ENCODE peak calls at places on chromosome 3, in four cellular contexts. One of them, this sample, is unnamed.

GRCh38 chr3:141368062-141368924 is at the start of gene ZBTB38:
- DNase-seq in HepG2: peak; percentile 97
- DNase-seq in GM12878: no peak
- DNase-seq in K562: peak; percentile 91
- DNase-seq in this sample: peak; percentile 95

GRCh38 chr3:72492240-72492639 is 356.0 kb downstream of the SHQ1 start:
- DNase-seq in HepG2: no peak
- DNase-seq in GM12878: no peak
- DNase-seq in K562: no peak
- DNase-seq in this sample: no peak

GRCh38 chr3:34864011-34864410 is 775.3 kb upstream of the ARPP21 start:
- DNase-seq in HepG2: no peak
- DNase-seq in GM12878: no peak
- DNase-seq in K562: no peak
- DNase-seq in this sample: no peak

GRCh38 chr3:110598847-110599490 is 472.6 kb upstream of the NECTIN3 start:
- DNase-seq in HepG2: no peak
- DNase-seq in GM12878: no peak
- DNase-seq in K562: no peak
- DNase-seq in this sample: no peak

GRCh38 chr3:47841786-47842349 is 38.9 kb downstream of the DHX30 start:
- DNase-seq in HepG2: no peak
- DNase-seq in GM12878: no peak
- DNase-seq in K562: no peak
- DNase-seq in this sample: no peak

GRCh38 chr3:171323934-171324535 is 136.2 kb downstream of the TNIK start:
- DNase-seq in HepG2: no peak
- DNase-seq in GM12878: no peak
- DNase-seq in K562: no peak
- DNase-seq in this sample: no peak

GRCh38 chr3:8458235-8458634 is 43.4 kb upstream of the LMCD1 start:
- DNase-seq in HepG2: no peak
- DNase-seq in GM12878: no peak
- DNase-seq in K562: no peak
- DNase-seq in this sample: no peak

GRCh38 chr3:101902041-101902440 is 52.7 kb downstream of the NFKBIZ start:
- DNase-seq in HepG2: no peak
- DNase-seq in GM12878: no peak
- DNase-seq in K562: no peak
- DNase-seq in this sample: peak; percentile 21

GRCh38 chr3:117842086-117842485 is 1132.5 kb downstream of the TUSC7 start:
- DNase-seq in HepG2: no peak
- DNase-seq in GM12878: no peak
- DNase-seq in K562: no peak
- DNase-seq in this sample: no peak

GRCh38 chr3:105647047-105647446 is 221.8 kb downstream of the CBLB start:
- DNase-seq in HepG2: peak; percentile 39
- DNase-seq in GM12878: no peak
- DNase-seq in K562: no peak
- DNase-seq in this sample: no peak

GRCh38 chr3:115836944-115837343 is 213.6 kb downstream of the GAP43 start:
- DNase-seq in HepG2: no peak
- DNase-seq in GM12878: no peak
- DNase-seq in K562: peak; percentile 7
- DNase-seq in this sample: peak; percentile 28

GRCh38 chr3:160758929-160759577 is 3.0 kb downstream of the PPM1L start:
- DNase-seq in HepG2: no peak
- DNase-seq in GM12878: no peak
- DNase-seq in K562: no peak
- DNase-seq in this sample: no peak

GRCh38 chr3:64349531-64349930 is 124.3 kb upstream of the PRICKLE2 start:
- DNase-seq in HepG2: no peak
- DNase-seq in GM12878: no peak
- DNase-seq in K562: no peak
- DNase-seq in this sample: no peak
- TF ChIP-seq JUNB in HepG2: no peak
- TF ChIP-seq JUNB in GM12878: no peak
- TF ChIP-seq JUNB in K562: no peak
- TF ChIP-seq JUNB in this sample: no peak

GRCh38 chr3:151567477-151567876 is 106.6 kb upstream of the IGSF10 start:
- DNase-seq in HepG2: no peak
- DNase-seq in GM12878: no peak
- DNase-seq in K562: no peak
- DNase-seq in this sample: no peak
- TF ChIP-seq CHD4 in HepG2: no peak
- TF ChIP-seq CHD4 in GM12878: no peak
- TF ChIP-seq CHD4 in K562: no peak
- TF ChIP-seq CHD4 in this sample: no peak

GRCh38 chr3:138378331-138378730 is 30.0 kb downstream of the MRAS start:
- DNase-seq in HepG2: no peak
- DNase-seq in GM12878: no peak
- DNase-seq in K562: no peak
- DNase-seq in this sample: no peak

GRCh38 chr3:138381950-138382715 is 33.8 kb downstream of the MRAS start:
- DNase-seq in HepG2: peak; percentile 49
- DNase-seq in GM12878: no peak
- DNase-seq in K562: no peak
- DNase-seq in this sample: no peak

GRCh38 chr3:138383715-138384114 is 35.3 kb downstream of the MRAS start:
- DNase-seq in HepG2: no peak
- DNase-seq in GM12878: no peak
- DNase-seq in K562: no peak
- DNase-seq in this sample: no peak

GRCh38 chr3:138378990-138379389 is 30.6 kb downstream of the MRAS start:
- DNase-seq in HepG2: peak; percentile 25
- DNase-seq in GM12878: no peak
- DNase-seq in K562: no peak
- DNase-seq in this sample: no peak

DNA sequence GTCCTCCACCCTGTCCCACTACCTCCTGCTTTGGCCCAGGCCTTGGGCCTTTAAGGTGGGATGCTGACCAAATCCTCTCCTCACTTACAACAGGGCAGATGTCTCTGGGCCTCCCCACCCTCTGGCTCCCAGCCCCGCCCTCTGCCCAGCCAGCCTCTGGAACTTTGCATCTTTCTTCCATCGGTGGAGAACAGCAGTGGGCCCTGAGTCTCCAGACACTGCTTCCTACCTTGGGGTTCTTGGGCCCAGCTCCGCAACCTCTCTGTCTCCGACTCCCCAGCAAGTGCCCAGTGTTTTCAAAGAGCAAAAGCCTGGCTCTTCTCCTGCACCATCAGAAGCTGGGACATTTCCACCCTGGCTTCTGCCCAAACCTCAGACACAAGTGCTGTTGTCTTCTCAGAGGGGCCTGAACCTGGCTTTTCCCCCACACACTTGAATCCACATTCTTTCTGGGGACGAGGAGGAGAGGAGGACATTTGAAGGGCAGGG is 33.1 kb downstream of the MRAS start:
- DNase-seq in HepG2: no peak
- DNase-seq in GM12878: no peak
- DNase-seq in K562: no peak
- DNase-seq in this sample: no peak
- TF ChIP-seq RAD21 in HepG2: no peak
- TF ChIP-seq RAD21 in GM12878: no peak
- TF ChIP-seq RAD21 in K562: no peak
- TF ChIP-seq RAD21 in this sample: no peak

GRCh38 chr3:126389112-126389791 is 5.5 kb upstream of the CFAP100 start:
- DNase-seq in HepG2: peak; percentile 93
- DNase-seq in GM12878: no peak
- DNase-seq in K562: peak; percentile 69
- DNase-seq in this sample: peak; percentile 50
- TF ChIP-seq JUNB in HepG2: no peak
- TF ChIP-seq JUNB in GM12878: no peak
- TF ChIP-seq JUNB in K562: no peak
- TF ChIP-seq JUNB in this sample: no peak

DNA sequence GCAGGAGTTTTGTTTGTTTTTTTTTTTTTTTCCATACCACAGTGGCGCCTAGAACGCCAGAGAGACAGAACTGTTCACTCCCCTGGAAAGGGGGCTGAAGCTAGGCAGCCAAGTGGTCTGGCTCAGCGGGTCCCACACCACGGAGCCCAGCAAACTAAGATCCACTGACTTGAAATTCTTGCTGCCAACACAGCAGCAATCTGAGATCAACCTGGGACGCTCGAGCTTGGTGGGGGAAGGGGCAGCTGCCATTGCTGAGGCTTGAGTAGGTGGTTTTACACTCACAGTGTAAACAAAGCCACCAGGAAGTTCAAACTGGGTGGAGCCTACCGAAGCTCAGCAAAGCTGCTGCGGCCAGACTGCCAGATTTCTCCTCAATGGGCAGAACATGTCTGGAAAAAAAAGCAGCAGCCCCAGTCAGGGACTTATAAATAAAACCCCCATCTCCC is 29.8 kb downstream of the SPICE1 start:
- DNase-seq in HepG2: peak; percentile 53
- DNase-seq in GM12878: no peak
- DNase-seq in K562: no peak
- DNase-seq in this sample: no peak
- TF ChIP-seq CHD4 in HepG2: no peak
- TF ChIP-seq CHD4 in GM12878: no peak
- TF ChIP-seq CHD4 in K562: no peak
- TF ChIP-seq CHD4 in this sample: no peak

GRCh38 chr3:16031434-16031833 is 143.0 kb upstream of the GALNT15 start:
- DNase-seq in HepG2: no peak
- DNase-seq in GM12878: no peak
- DNase-seq in K562: no peak
- DNase-seq in this sample: no peak

GRCh38 chr3:16028604-16029003 is 145.9 kb upstream of the GALNT15 start:
- DNase-seq in HepG2: no peak
- DNase-seq in GM12878: no peak
- DNase-seq in K562: no peak
- DNase-seq in this sample: no peak

GRCh38 chr3:16024548-16024947 is 149.9 kb upstream of the GALNT15 start:
- DNase-seq in HepG2: no peak
- DNase-seq in GM12878: no peak
- DNase-seq in K562: no peak
- DNase-seq in this sample: no peak

GRCh38 chr3:16030342-16030741 is 144.1 kb upstream of the GALNT15 start:
- DNase-seq in HepG2: no peak
- DNase-seq in GM12878: no peak
- DNase-seq in K562: no peak
- DNase-seq in this sample: no peak

DNA sequence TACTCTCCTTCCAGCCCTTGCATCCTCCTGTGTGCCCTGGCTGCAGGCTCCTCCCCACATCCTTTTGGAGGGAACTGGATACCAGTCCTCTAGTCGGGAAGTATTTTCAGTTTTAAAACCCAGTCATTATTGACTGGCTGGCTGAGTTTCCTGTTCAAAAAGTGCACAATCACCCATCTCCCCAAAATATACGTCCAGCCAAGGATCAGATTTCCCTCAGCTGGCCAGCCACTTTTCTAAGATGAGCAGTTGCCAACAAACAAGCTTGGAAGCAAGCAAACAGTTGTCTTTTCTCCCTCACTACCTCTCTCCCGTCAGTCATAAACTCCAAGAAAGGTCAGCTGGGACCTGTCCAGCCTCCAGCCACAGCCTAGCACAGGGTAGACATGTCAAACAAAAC is 147.7 kb upstream of the GALNT15 start:
- DNase-seq in HepG2: no peak
- DNase-seq in GM12878: no peak
- DNase-seq in K562: no peak
- DNase-seq in this sample: no peak
- TF ChIP-seq RAD21 in HepG2: no peak
- TF ChIP-seq RAD21 in GM12878: no peak
- TF ChIP-seq RAD21 in K562: no peak
- TF ChIP-seq RAD21 in this sample: no peak

DNA sequence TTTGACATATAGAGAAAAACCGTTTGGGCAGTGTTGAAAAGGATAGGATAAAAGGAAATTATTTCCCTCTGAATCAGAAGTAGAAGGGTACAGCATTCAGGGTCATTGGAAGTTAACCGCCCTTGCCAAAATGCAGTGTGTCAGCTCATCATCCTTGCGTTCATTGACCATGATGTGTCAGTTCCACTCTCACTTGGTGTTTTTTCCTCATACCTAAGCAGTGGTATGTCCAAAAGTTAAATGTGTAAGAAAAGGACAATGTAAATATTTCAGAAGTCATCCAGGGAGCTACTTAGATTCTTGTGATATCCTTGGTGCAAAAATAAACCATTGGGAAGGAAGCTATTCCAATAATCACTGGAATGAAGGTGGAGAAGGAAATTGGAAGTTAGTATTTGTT is 50.7 kb downstream of the MAP6D1 start:
- DNase-seq in HepG2: no peak
- DNase-seq in GM12878: no peak
- DNase-seq in K562: no peak
- DNase-seq in this sample: no peak
- TF ChIP-seq JUNB in HepG2: no peak
- TF ChIP-seq JUNB in GM12878: no peak
- TF ChIP-seq JUNB in K562: no peak
- TF ChIP-seq JUNB in this sample: no peak